ENCODE peak calls at places on chromosomes 7 and 10, in seven cellular contexts. Y is GOT3; G is AG10803; D is NCI-H2029; B is neuronal stem cell; O is Peyer's patch; J is activated CD4-positive, alpha-beta T cell treated with anti-CD3 and anti-CD28 coated beads, Interleukin-2, amount 50 U/mL, for 48 hours. Z is an unnamed sample.

GRCh38 chr10:66931949-66932343 is 6.1 kb downstream of the LRRTM3 start:
- DNase-seq in J (no peak), D (no peak), Y (no peak), G (no peak), B (no peak), O (no peak), Z (no peak)

GRCh38 chr7:98086231-98086855 is 20.3 kb upstream of the LMTK2 start:
- DNase-seq in O (no peak), J (no peak), G (no peak), D (peak), Y (no peak), B (no peak), Z (no peak)

GRCh38 chr7:73970801-73971229 is 57.2 kb upstream of the ELN start:
- DNase-seq in O (no peak), J (no peak), G (no peak), D (no peak), B (no peak), Y (no peak), Z (no peak)

GRCh38 chr10:99427566-99428150 is 2.8 kb downstream of the GOT1 start:
- DNase-seq in O (no peak), D (no peak), B (no peak), Y (no peak), G (no peak), J (no peak), Z (no peak)

GRCh38 chr7:2138146-2138765 is 94.5 kb downstream of the MAD1L1 start:
- DNase-seq in O (peak), B (no peak), J (peak), G (no peak), Y (no peak), D (no peak), Z (no peak)

GRCh38 chr10:60480865-60481563 is 91.3 kb upstream of the ANK3 start:
- DNase-seq in Y (no peak), O (no peak), B (no peak), G (peak), D (no peak), J (no peak), Z (peak)

GRCh38 chr10:16748749-16749148 is 68.5 kb downstream of the RSU1 start:
- DNase-seq in G (no peak), Y (no peak), B (no peak), J (no peak), O (no peak), D (no peak), Z (no peak)

GRCh38 chr10:127252818-127253217 is 56.4 kb upstream of the INSYN2A start:
- DNase-seq in B (no peak), Y (no peak), O (no peak), D (no peak), G (no peak), J (no peak), Z (no peak)

GRCh38 chr7:139767561-139767982 is 10.2 kb downstream of the HIPK2 start:
- DNase-seq in J (no peak), D (no peak), O (no peak), Y (no peak), G (no peak), B (no peak), Z (no peak)

GRCh38 chr7:138890782-138891445 is 90.3 kb downstream of the KIAA1549 start:
- DNase-seq in Y (peak), J (no peak), B (no peak), O (no peak), G (peak), D (peak), Z (peak)

GRCh38 chr10:131424836-131425506 is 113.5 kb upstream of the TCERG1L start:
- DNase-seq in G (no peak), O (no peak), Y (no peak), D (no peak), J (no peak), B (no peak), Z (no peak)

GRCh38 chr10:116097239-116097751 is 175.7 kb downstream of the GFRA1 start:
- DNase-seq in G (no peak), J (no peak), B (no peak), O (no peak), Y (no peak), D (no peak), Z (no peak)

GRCh38 chr10:17062493-17063487 is 66.8 kb downstream of the CUBN start:
- DNase-seq in J (no peak), G (peak), O (no peak), Y (peak), D (no peak), B (no peak), Z (peak)

GRCh38 chr10:76871697-76872295 is 765.8 kb downstream of the KCNMA1 start:
- DNase-seq in D (no peak), Y (no peak), B (no peak), J (no peak), G (no peak), O (no peak), Z (no peak)

GRCh38 chr10:75776738-75777504 is 345.5 kb downstream of the LRMDA start:
- DNase-seq in B (no peak), J (no peak), Y (no peak), O (no peak), G (no peak), D (peak), Z (no peak)

GRCh38 chr10:49601857-49602256 is 8.3 kb upstream of the SLC18A3 start:
- DNase-seq in D (no peak), B (no peak), J (no peak), Y (no peak), G (no peak), O (no peak), Z (no peak)

GRCh38 chr7:48046458-48046857 is 11.1 kb downstream of the C7orf57 start:
- DNase-seq in Y (no peak), D (no peak), B (no peak), J (no peak), O (no peak), G (no peak), Z (no peak)

GRCh38 chr10:110455440-110455839 is 42.3 kb upstream of the DUSP5 start:
- DNase-seq in B (no peak), D (no peak), O (peak), G (no peak), J (peak), Y (no peak), Z (no peak)

GRCh38 chr7:8440670-8441069 is 7.3 kb downstream of the NXPH1 start:
- DNase-seq in G (no peak), D (no peak), J (no peak), Y (no peak), B (no peak), O (no peak), Z (no peak)

GRCh38 chr10:91210435-91210834 is 10.0 kb upstream of the PCGF5 start:
- DNase-seq in B (no peak), D (peak), Y (no peak), G (no peak), J (no peak), O (peak), Z (no peak)

GRCh38 chr7:131219277-131220041 is 108.2 kb upstream of the MKLN1 start:
- DNase-seq in Y (no peak), B (no peak), G (no peak), J (no peak), O (peak), D (no peak), Z (no peak)

GRCh38 chr10:43251664-43252165 is 15.2 kb downstream of the RASGEF1A start:
- DNase-seq in Y (no peak), B (no peak), D (no peak), J (no peak), O (no peak), G (no peak), Z (no peak)

GRCh38 chr10:31071232-31071999 is 39.8 kb upstream of the ZNF438 start:
- DNase-seq in J (no peak), O (no peak), G (peak), D (no peak), Y (no peak), B (no peak), Z (peak)